ENCODE peak calls at places on chromosomes 4 and X, in four cellular contexts. B is IMR-90, I is K562, J is HepG2. C is an unnamed sample.
A peak's percentile ranks its signal among the peaks of the same experiment; 100 is the strongest.

GRCh38 chrX:134551365-134552095 is 91.6 kb downstream of the HPRT1 start:
- DNase-seq in I (no peak), J (no peak), B (peak; percentile 65), C (no peak)

GRCh38 chrX:139112432-139112831 is 400.9 kb upstream of the FGF13 start:
- DNase-seq in B (no peak), J (no peak), I (no peak), C (no peak)

GRCh38 chrX:84336646-84337045 is 148.6 kb upstream of the RPS6KA6 start:
- DNase-seq in I (no peak), B (peak; percentile 20), J (no peak), C (no peak)

GRCh38 chrX:116306218-116306617 is 130.2 kb upstream of the SLC6A14 start:
- DNase-seq in J (no peak), I (no peak), B (no peak), C (no peak)

GRCh38 chr4:107183155-107183774 is 147.2 kb upstream of the DKK2 start:
- DNase-seq in B (peak; percentile 58), I (peak; percentile 51), J (peak; percentile 67), C (peak; percentile 52)

GRCh38 chr4:174377613-174378012 is 93.9 kb downstream of the CEP44 start:
- DNase-seq in J (peak; percentile 30), I (no peak), B (peak; percentile 2), C (peak; percentile 70)

GRCh38 chr4:59537231-59537886 is 1662.8 kb upstream of the ADGRL3 start:
- DNase-seq in J (no peak), B (no peak), I (no peak), C (no peak)

GRCh38 chr4:94961420-94961819 is 203.7 kb downstream of the BMPR1B start:
- DNase-seq in I (no peak), B (peak; percentile 36), J (no peak), C (no peak)

GRCh38 chr4:2256781-2257191 is 5.1 kb downstream of the MXD4 start:
- DNase-seq in B (no peak), I (no peak), J (no peak), C (no peak)

GRCh38 chr4:1342003-1342402 is 5.0 kb upstream of the UVSSA start:
- DNase-seq in B (peak; percentile 65), J (no peak), I (no peak), C (no peak)

GRCh38 chr4:70741872-70742271 is 20.1 kb downstream of the RUFY3 start:
- DNase-seq in B (peak; percentile 46), I (no peak), J (no peak), C (no peak)

GRCh38 chr4:155392486-155393184 is 15.9 kb upstream of the MAP9 start:
- DNase-seq in B (peak; percentile 84), J (peak; percentile 7), I (no peak), C (peak; percentile 33)

GRCh38 chr4:104494822-104495559 is at the start of gene CXXC4:
- DNase-seq in B (peak; percentile 10), J (peak; percentile 10), I (peak; percentile 50), C (peak; percentile 18)

GRCh38 chr4:36638273-36638811 is 356.9 kb downstream of the DTHD1 start:
- DNase-seq in I (no peak), J (no peak), B (no peak), C (no peak)

GRCh38 chr4:28432348-28433025 is 1571.8 kb downstream of the STIM2 start:
- DNase-seq in I (no peak), B (no peak), J (no peak), C (no peak)

GRCh38 chr4:81466841-81467671 is 4.7 kb downstream of the RASGEF1B start:
- DNase-seq in I (peak; percentile 82), J (peak; percentile 56), B (peak; percentile 66), C (no peak)

GRCh38 chr4:147865926-147866325 is 134.0 kb downstream of the ARHGAP10 start:
- DNase-seq in B (peak; percentile 60), I (no peak), J (no peak), C (no peak)

GRCh38 chrX:50691820-50692219 is 122.2 kb downstream of the SHROOM4 start:
- DNase-seq in J (peak; percentile 38), I (peak; percentile 54), B (peak; percentile 48), C (peak; percentile 18)

GRCh38 chr4:14458463-14458862 is 543.8 kb upstream of the CPEB2 start:
- DNase-seq in J (no peak), B (no peak), I (no peak), C (no peak)

GRCh38 chrX:78098108-78098507 is 5.9 kb upstream of the PGK1 start:
- DNase-seq in J (no peak), I (no peak), B (no peak), C (no peak)

GRCh38 chrX:78092296-78092695 is 11.8 kb upstream of the PGK1 start:
- DNase-seq in B (peak; percentile 71), I (peak; percentile 41), J (peak; percentile 12), C (no peak)
- TF ChIP-seq MAZ in B (no peak), I (no peak), J (no peak), C (no peak)

GRCh38 chrX:11447418-11447817 is 154.2 kb downstream of the AMELX start:
- DNase-seq in J (no peak), I (no peak), B (peak; percentile 6), C (no peak)
- TF ChIP-seq CEBPB in J (no peak), I (no peak), B (no peak), C (no peak)

DNA sequence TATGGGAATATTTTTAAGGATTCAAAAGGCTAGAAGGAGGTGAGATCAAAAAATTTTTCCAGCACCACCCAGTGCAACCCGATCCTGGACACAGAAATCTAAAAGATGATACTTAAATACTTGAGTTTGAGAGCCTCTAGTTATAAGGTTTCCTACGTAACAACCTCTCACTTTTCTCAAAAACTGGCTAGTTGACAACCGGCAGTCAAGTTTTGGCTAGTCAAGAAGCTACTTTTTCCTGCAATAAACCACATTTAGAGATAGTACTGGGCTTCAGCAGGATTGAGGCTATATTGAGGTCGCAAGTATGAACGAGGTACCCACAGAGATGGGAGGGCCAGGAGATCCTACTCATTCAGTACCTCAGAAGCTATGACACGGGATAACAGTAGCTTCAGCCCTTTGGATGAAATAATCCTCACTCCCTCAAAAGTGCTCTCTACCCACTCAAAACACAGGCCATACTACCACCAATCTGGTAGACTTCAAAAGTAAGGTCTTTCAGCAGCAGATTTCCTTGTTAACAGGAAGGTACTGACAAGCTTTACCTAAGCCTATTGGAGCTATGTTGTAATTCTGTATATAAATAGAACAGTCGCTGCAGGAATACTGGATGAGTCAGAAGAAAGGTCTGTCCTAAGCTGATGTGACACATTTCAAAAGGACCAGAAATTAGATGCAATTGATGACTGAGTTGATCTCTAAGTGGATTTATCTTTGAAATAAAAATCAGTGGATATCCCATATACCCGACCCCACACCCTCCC is 1.5 kb upstream of the TSPAN5 start:
- DNase-seq in J (peak; percentile 26), B (peak; percentile 58), I (no peak), C (peak; percentile 36)
- TF ChIP-seq MAZ in J (no peak), B (no peak), I (no peak), C (no peak)

GRCh38 chrX:72141372-72142004 is 9.8 kb upstream of the RTL5 start:
- DNase-seq in I (no peak), J (no peak), B (no peak), C (no peak)
- TF ChIP-seq CEBPB in I (no peak), J (no peak), B (no peak), C (no peak)

GRCh38 chrX:15471016-15471415 is 22.1 kb downstream of the PIR start:
- DNase-seq in B (peak; percentile 65), J (peak; percentile 32), I (peak; percentile 81), C (peak; percentile 70)
- TF ChIP-seq MAZ in B (no peak), J (no peak), I (no peak), C (no peak)

GRCh38 chr4:109820563-109820962 is 5.0 kb downstream of the GAR1 start:
- DNase-seq in I (no peak), B (no peak), J (no peak), C (no peak)
- TF ChIP-seq CEBPB in I (no peak), B (no peak), J (no peak), C (no peak)

GRCh38 chr4:180947421-180947820 is 1295.8 kb upstream of the TENM3 start:
- DNase-seq in I (no peak), J (no peak), B (peak; percentile 44), C (no peak)
- TF ChIP-seq MAZ in I (no peak), J (no peak), B (no peak), C (no peak)

DNA sequence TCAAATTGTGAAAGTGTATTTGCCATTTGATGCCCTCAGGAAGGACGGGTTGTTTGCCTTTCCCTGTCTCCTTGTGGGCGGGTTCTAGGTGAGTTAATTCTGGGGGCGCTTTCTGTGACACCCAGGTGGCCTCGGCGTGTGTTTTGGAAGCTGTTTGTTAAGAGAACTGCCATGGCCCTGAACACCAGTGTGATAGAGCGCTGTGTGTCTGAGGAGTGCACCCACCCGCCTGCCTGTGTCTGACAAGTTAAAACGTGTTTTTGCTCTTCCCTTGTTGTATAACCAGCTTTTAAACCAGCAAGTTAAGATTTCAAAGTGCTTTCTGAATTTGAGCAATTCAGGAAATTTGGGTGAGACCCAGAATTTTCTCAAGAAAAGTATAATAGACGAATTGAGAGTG is 55.3 kb upstream of the HGFAC start:
- DNase-seq in I (no peak), J (no peak), B (no peak), C (no peak)
- TF ChIP-seq CEBPB in I (no peak), J (no peak), B (no peak), C (no peak)

DNA sequence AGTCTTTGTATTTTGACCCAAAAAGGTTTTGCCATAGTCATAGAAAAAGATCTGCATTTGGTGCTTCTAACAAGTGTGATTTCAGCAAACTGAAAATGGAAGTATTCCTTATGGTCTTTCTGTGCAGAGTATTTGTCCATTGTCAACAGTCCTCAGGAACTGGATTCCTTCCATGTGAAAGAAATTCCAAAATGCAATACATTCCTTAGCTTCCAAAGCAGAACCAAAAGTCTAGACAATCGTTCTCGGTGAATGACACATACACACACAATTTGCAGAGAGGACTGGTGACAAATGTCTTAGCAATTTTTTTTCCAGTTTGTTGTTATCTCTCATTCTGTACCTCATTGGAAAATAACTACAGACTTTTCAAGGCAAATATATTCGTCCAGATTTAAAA is 562.2 kb upstream of the SLIT2 start:
- DNase-seq in J (no peak), B (peak; percentile 75), I (no peak), C (no peak)
- TF ChIP-seq MAZ in J (no peak), B (no peak), I (no peak), C (no peak)

GRCh38 chr4:11700751-11701226 is 272.1 kb upstream of the HS3ST1 start:
- DNase-seq in J (no peak), B (peak; percentile 74), I (no peak), C (no peak)
- TF ChIP-seq CEBPB in J (no peak), B (peak; percentile 73), I (no peak), C (no peak)